ENCODE peak calls at places on chromosomes 3 and 15, in eight cellular contexts. M is WTC11; A is T-helper 2 cell; T is cardiac muscle cell; I is stimulated activated CD4-positive, alpha-beta T cell treated with anti-CD3 and anti-CD28 coated beads, TNF-alpha, amount 100 ng/mL, for 4 hours; Y is choroid plexus epithelial cell; R is AML-193; D is Peyer's patch. S is an unnamed sample.

GRCh38 chr3:98986073-98986472 is 84.6 kb upstream of the DCBLD2 start:
- DNase-seq in M (no peak), I (no peak), T (peak; percentile 72), R (no peak), D (no peak), A (peak; percentile 7), Y (peak; percentile 98), S (peak; percentile 9)

GRCh38 chr15:39581501-39582285 is 814 bp downstream of the THBS1 start:
- DNase-seq in I (no peak), R (no peak), A (no peak), D (peak; percentile 86), M (peak; percentile 68), Y (peak; percentile 55), T (peak; percentile 67), S (peak; percentile 27)

GRCh38 chr3:152444029-152444641 is 175.4 kb downstream of the MBNL1 start:
- DNase-seq in M (no peak), A (peak; percentile 33), I (no peak), D (no peak), T (peak; percentile 78), Y (peak; percentile 84), R (peak; percentile 68), S (no peak)

GRCh38 chr3:147943265-147943945 is 534.2 kb downstream of the ZIC1 start:
- DNase-seq in D (no peak), A (no peak), I (no peak), R (no peak), Y (peak; percentile 91), T (peak; percentile 86), M (no peak), S (no peak)

GRCh38 chr3:194906970-194907629 is 221.4 kb downstream of the FAM43A start:
- DNase-seq in T (no peak), D (no peak), I (no peak), M (no peak), A (peak; percentile 4), Y (no peak), R (no peak), S (no peak)

GRCh38 chr15:73989001-73989798 is 2.9 kb downstream of the STOML1 start:
- DNase-seq in Y (peak; percentile 90), R (no peak), M (no peak), I (no peak), A (no peak), T (peak; percentile 80), D (no peak), S (no peak)

GRCh38 chr15:63908986-63909385 is 75.2 kb upstream of the HERC1 start:
- DNase-seq in R (no peak), D (no peak), M (no peak), A (no peak), I (no peak), T (no peak), Y (no peak), S (no peak)

GRCh38 chr3:43104039-43104438 is 1.8 kb downstream of the POMGNT2 start:
- DNase-seq in I (no peak), M (no peak), T (no peak), R (no peak), Y (no peak), D (no peak), A (no peak), S (no peak)

GRCh38 chr3:67688231-67688630 is 33.8 kb upstream of the SUCLG2 start:
- DNase-seq in A (no peak), M (no peak), D (no peak), Y (no peak), R (no peak), I (no peak), T (no peak), S (no peak)

GRCh38 chr15:88979674-88980073 is 66.5 kb upstream of the MFGE8 start:
- DNase-seq in A (no peak), Y (no peak), R (no peak), I (no peak), T (no peak), M (no peak), D (no peak), S (no peak)

GRCh38 chr15:31801152-31801551 is 229.2 kb upstream of the CHRNA7 start:
- DNase-seq in M (no peak), T (no peak), A (no peak), D (no peak), Y (no peak), I (no peak), R (no peak), S (no peak)

GRCh38 chr15:75229191-75230015 is 27.7 kb downstream of the C15orf39 start:
- DNase-seq in A (no peak), T (peak; percentile 31), I (no peak), M (no peak), Y (peak; percentile 10), R (no peak), D (peak; percentile 34), S (no peak)

GRCh38 chr15:66715736-66716667 is 14.0 kb downstream of the SMAD6 start:
- DNase-seq in Y (no peak), A (no peak), M (no peak), R (no peak), D (no peak), T (no peak), I (no peak), S (no peak)

GRCh38 chr3:10964537-10965167 is 27.9 kb upstream of the SLC6A1 start:
- DNase-seq in T (peak; percentile 34), A (peak; percentile 15), M (peak; percentile 67), D (no peak), R (peak; percentile 21), I (no peak), Y (peak; percentile 39), S (peak; percentile 36)

GRCh38 chr3:65615329-65615728 is 423.4 kb downstream of the MAGI1 start:
- DNase-seq in D (no peak), A (no peak), T (no peak), R (no peak), Y (no peak), I (no peak), M (no peak), S (no peak)

GRCh38 chr3:171317133-171317532 is 143.1 kb downstream of the TNIK start:
- DNase-seq in D (no peak), I (no peak), T (peak; percentile 61), Y (peak; percentile 16), A (no peak), M (no peak), R (no peak), S (no peak)

GRCh38 chr15:33028495-33028894 is 166.0 kb downstream of the FMN1 start:
- DNase-seq in I (no peak), T (no peak), R (no peak), M (no peak), D (no peak), Y (peak; percentile 41), A (no peak), S (no peak)

GRCh38 chr15:35737521-35737920 is 191.6 kb upstream of the DPH6 start:
- DNase-seq in Y (peak; percentile 36), M (no peak), R (no peak), T (no peak), D (no peak), A (no peak), I (no peak), S (no peak)

GRCh38 chr3:120093923-120094775 is at the start of gene GSK3B:
- DNase-seq in Y (no peak), R (peak; percentile 94), D (peak; percentile 100), M (peak; percentile 78), I (peak; percentile 99), T (no peak), A (peak; percentile 93), S (peak; percentile 61)

GRCh38 chr15:95558131-95558530 is 772.4 kb upstream of the NR2F2 start:
- DNase-seq in T (peak; percentile 22), R (no peak), M (no peak), I (no peak), Y (peak; percentile 31), A (no peak), D (no peak), S (no peak)

GRCh38 chr3:8979262-8979661 is 16.0 kb upstream of the RAD18 start:
- DNase-seq in R (no peak), T (no peak), Y (no peak), I (no peak), D (no peak), A (no peak), M (no peak), S (no peak)

GRCh38 chr3:11391930-11392688 is 119.9 kb downstream of the ATG7 start:
- DNase-seq in I (no peak), M (no peak), Y (peak; percentile 88), D (no peak), A (no peak), R (no peak), T (peak; percentile 89), S (no peak)

GRCh38 chr15:55992769-55993110 is 672 bp downstream of the NEDD4 start:
- DNase-seq in I (no peak), Y (peak; percentile 73), A (no peak), M (no peak), T (no peak), D (no peak), R (no peak), S (no peak)

GRCh38 chr15:75313116-75313845 is 22.6 kb upstream of the COMMD4 start:
- DNase-seq in Y (no peak), M (no peak), R (no peak), D (no peak), I (no peak), T (no peak), A (no peak), S (no peak)